ENCODE peak calls at places on chromosomes 2 and 18, in six cellular contexts. Q is cardiac muscle cell, T is astrocyte, J is upper lobe of right lung, P is tibial artery, W is fibroblast of lung. C is an unnamed sample.

GRCh38 chr2:215796160-215796559 is 217.2 kb downstream of the MREG start:
- DNase-seq in W (peak; percentile 89), T (peak; percentile 85), P (no peak), Q (peak; percentile 66), J (no peak), C (peak; percentile 79)

GRCh38 chr2:190462611-190463010 is 54.5 kb downstream of the MFSD6 start:
- DNase-seq in J (no peak), W (no peak), T (no peak), P (no peak), Q (no peak), C (no peak)

GRCh38 chr2:52976132-52976949 is 791.3 kb upstream of the CHAC2 start:
- DNase-seq in T (peak; percentile 14), J (no peak), W (peak; percentile 17), P (no peak), Q (peak; percentile 4), C (peak; percentile 40)

GRCh38 chr2:168459256-168459655 is 3.2 kb downstream of the CERS6 start:
- DNase-seq in J (no peak), T (no peak), Q (no peak), W (no peak), P (no peak), C (no peak)

GRCh38 chr2:220293966-220294365 is 666.5 kb downstream of the SLC4A3 start:
- DNase-seq in J (no peak), Q (no peak), P (no peak), W (no peak), T (no peak), C (peak; percentile 21)

GRCh38 chr18:63091671-63092364 is 227.8 kb downstream of the BCL2 start:
- DNase-seq in P (no peak), Q (no peak), W (no peak), J (no peak), T (no peak), C (no peak)

GRCh38 chr18:457533-457932 is 43.0 kb downstream of the COLEC12 start:
- DNase-seq in P (no peak), W (no peak), J (no peak), Q (peak; percentile 83), T (no peak), C (no peak)

GRCh38 chr18:36572135-36572856 is 256.5 kb downstream of the TPGS2 start:
- DNase-seq in J (no peak), T (peak; percentile 44), W (peak; percentile 58), P (peak; percentile 76), Q (peak; percentile 80), C (no peak)

GRCh38 chr18:79576686-79577351 is 102.8 kb upstream of the CTDP1 start:
- DNase-seq in Q (peak; percentile 86), W (peak; percentile 78), P (no peak), T (peak; percentile 67), J (peak; percentile 71), C (no peak)

DNA sequence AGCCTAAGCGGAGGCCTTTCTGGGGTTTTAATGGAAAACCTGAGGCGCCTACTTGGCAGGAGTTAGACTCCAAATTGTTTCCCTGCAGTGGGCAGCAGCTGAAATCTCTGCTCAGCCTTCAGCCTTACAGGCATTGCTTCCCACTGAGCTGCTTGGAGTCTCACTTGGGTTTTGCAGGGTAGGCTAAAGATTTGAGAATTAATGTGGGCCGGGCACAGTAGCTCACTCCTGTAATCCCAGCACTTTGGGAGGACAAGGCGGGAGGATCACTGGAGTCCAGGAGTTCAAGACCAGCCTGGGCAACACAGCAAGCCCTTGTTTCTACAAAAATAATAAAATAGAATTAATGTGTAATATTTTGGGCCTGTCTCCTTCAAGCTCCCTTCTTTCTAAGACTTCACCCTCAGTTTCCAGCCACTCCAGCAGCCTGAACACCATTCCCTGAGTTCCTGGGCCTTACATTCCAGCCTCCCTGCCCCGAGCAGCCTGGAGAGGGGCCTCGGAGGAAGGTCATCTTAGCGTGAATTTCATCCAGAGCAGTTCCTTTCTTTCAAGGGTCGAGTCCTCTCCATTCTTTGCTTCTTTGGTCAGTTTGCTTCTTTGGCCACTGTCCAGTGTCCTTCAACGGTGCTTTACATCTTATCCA is 9.1 kb upstream of the RAB17 start:
- DNase-seq in W (no peak), T (no peak), Q (no peak), J (no peak), P (no peak), C (no peak)
- H3K27ac ChIP-seq in W (peak overlapping the region; percentile 52), T (no peak overlapping the region), Q (peak overlapping the region; percentile 82), J (peak overlapping the region; percentile 63), P (peak overlapping the region; percentile 98), C (no peak overlapping the region)

GRCh38 chr2:170717991-170718589 is 3.0 kb downstream of the SP5 start:
- DNase-seq in P (no peak), J (no peak), W (no peak), Q (no peak), T (no peak), C (no peak)
- H3K4me3 ChIP-seq in P (no peak overlapping the region), J (no peak overlapping the region), W (no peak overlapping the region), Q (no peak overlapping the region), T (no peak overlapping the region), C (no peak overlapping the region)

GRCh38 chr2:67854798-67855197 is 208.0 kb downstream of the C1D start:
- DNase-seq in T (no peak), W (no peak), J (no peak), Q (no peak), P (no peak), C (no peak)
- TF ChIP-seq CTCF in T (no peak), W (no peak), J (no peak), Q (no peak), P (no peak), C (peak; percentile 34)

GRCh38 chr18:58599106-58599505 is 29.8 kb downstream of the ALPK2 start:
- DNase-seq in J (no peak), W (peak; percentile 82), T (peak; percentile 75), P (no peak), Q (no peak), C (no peak)

GRCh38 chr18:58601468-58602266 is 27.2 kb downstream of the ALPK2 start:
- DNase-seq in J (no peak), W (no peak), T (no peak), P (no peak), Q (no peak), C (no peak)

GRCh38 chr18:58593930-58594329 is 35.0 kb downstream of the ALPK2 start:
- DNase-seq in Q (peak; percentile 46), J (no peak), T (peak; percentile 63), W (peak; percentile 69), P (no peak), C (no peak)

GRCh38 chr18:58596265-58596681 is 32.6 kb downstream of the ALPK2 start:
- DNase-seq in Q (no peak), P (no peak), W (no peak), J (no peak), T (no peak), C (no peak)

DNA sequence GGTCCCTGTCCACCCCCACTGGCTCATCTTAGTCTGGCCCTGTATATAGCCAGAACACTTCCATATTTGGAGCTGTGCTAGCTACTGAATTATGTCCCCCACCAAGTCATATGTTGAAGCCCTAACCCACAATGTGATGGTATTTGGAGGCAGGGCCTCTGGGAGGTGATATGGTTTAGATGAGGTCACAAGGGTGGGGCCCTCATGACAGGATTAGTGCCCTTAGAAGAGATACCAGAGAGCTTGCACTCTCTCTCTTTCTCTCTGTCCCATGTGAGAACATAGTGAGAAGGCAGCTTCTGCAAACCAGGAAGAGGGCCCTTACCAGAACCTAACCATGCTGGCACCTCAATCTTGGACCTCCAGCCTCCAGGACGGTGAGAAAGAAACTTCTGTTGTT is 31.2 kb downstream of the ALPK2 start:
- DNase-seq in Q (no peak), T (no peak), P (no peak), W (no peak), J (no peak), C (no peak)
- H3K27ac ChIP-seq in Q (peak overlapping the region; percentile 84), T (no peak overlapping the region), P (no peak overlapping the region), W (no peak overlapping the region), J (no peak overlapping the region), C (no peak overlapping the region)

DNA sequence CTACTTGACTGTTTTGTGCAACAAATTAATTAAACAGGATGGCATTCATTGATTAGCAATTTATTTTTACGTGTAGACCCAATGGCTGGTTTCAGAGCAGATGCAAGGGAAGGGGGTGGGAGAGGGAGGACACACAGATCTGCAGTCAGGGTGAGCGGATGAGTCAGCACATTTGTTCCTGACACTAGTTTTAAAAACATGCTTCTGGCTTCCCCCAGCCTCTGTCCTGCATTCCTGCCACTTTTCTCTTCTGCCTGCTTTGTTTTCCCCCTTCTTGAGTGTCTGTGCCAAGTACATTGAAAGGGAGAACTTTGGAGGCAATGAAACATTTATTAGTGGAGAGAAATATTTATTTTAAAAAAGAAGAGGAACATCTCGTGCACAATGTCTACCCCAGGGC is 52.1 kb downstream of the NRP2 start:
- DNase-seq in P (no peak), Q (peak; percentile 94), W (peak; percentile 90), T (peak; percentile 85), J (no peak), C (peak; percentile 32)
- H3K4me3 ChIP-seq in P (no peak overlapping the region), Q (no peak overlapping the region), W (no peak overlapping the region), T (no peak overlapping the region), J (no peak overlapping the region), C (no peak overlapping the region)

GRCh38 chr2:20352230-20353216 is 1.9 kb upstream of the PUM2 start:
- DNase-seq in Q (peak; percentile 19), W (no peak), T (no peak), J (no peak), P (no peak), C (no peak)

GRCh38 chr2:20349457-20350034 is 1.1 kb downstream of the PUM2 start:
- DNase-seq in W (no peak), P (no peak), J (no peak), T (no peak), Q (no peak), C (peak; percentile 32)

GRCh38 chr2:20350105-20350712 is 435 bp downstream of the PUM2 start:
- DNase-seq in J (peak; percentile 81), P (no peak), Q (peak; percentile 31), W (peak; percentile 33), T (no peak), C (peak; percentile 57)

GRCh38 chr2:20351555-20352229 is 1.0 kb upstream of the PUM2 start:
- DNase-seq in W (no peak), P (no peak), T (no peak), J (no peak), Q (no peak), C (no peak)

DNA sequence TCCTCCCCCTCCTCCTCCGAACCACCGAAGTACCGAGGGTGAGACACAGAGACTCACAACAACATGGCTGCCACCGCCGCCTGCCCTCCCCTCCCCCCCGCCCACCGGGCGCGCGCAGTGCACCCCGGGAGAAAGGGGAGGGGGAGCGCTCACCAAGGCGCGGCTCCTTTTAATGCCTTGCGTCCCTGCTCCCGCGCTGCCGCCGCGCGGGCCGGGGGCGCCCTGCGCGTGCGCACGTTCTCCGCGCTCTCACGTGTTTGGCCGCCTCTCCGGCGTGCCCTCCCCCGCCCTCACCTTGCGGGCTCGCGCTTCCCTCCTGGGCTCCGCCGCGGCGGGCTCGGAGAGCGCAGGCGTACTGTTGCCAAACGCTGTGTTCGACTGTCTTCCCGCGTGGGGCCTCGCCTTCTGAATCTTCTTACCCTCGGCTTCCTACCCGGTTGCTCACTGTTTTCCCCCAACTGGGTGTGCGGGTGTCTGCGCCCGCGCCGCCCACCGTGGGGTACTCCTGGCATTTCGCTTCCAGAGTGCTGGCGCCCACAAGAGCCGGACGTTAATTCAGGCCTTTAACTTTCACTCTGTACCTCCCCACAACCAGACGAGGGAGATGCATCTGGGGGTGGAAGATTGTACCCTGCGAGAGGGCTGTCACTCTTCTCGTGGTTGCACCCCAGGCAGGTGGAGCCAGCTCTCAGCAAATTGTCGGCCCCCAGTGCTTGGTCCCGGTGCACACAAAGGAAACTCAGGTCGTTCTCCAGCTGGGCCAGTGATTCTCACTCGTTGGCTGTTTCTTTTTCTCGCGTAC is at the start of gene PUM2:
- DNase-seq in J (peak; percentile 97), T (peak; percentile 84), W (peak; percentile 92), Q (peak; percentile 98), P (peak; percentile 90), C (peak; percentile 97)
- TF ChIP-seq CTCF in J (no peak), T (no peak), W (no peak), Q (no peak), P (peak; percentile 5), C (no peak)